ENCODE peak calls at places on chromosomes 2 and 18, in ten cellular contexts. X is tibial nerve, S is astrocyte, A is adrenal gland, G is GM23248, B is small intestine, E is lower lobe of right lung, F is neural progenitor cell, R is transverse colon, K is left ventricle myocardium inferior. P is an unnamed sample.

GRCh38 chr2:162839419-162839818 is 852 bp upstream of the KCNH7 start:
- DNase-seq in A (no peak), F (peak; percentile 26), B (no peak), K (no peak), G (no peak), X (no peak), S (no peak), E (no peak), R (no peak), P (peak; percentile 16)

GRCh38 chr2:205585451-205586045 is 96.8 kb upstream of the NRP2 start:
- DNase-seq in S (no peak), F (peak; percentile 9), B (no peak), K (no peak), E (no peak), R (no peak), G (no peak), A (no peak), X (no peak), P (no peak)

GRCh38 chr2:147829106-147829505 is 15.7 kb upstream of the ACVR2A start:
- DNase-seq in X (no peak), S (peak; percentile 72), E (no peak), F (no peak), B (no peak), A (no peak), R (no peak), G (peak; percentile 53), K (no peak), P (no peak)

GRCh38 chr2:40488101-40488598 is 36.3 kb upstream of the SLC8A1 start:
- DNase-seq in B (peak; percentile 25), A (no peak), E (no peak), K (no peak), S (no peak), X (no peak), F (peak; percentile 58), R (no peak), G (peak; percentile 73), P (no peak)

GRCh38 chr2:182543746-182544525 is 117.1 kb upstream of the PDE1A start:
- DNase-seq in S (no peak), R (no peak), B (no peak), A (no peak), K (no peak), F (no peak), G (no peak), X (no peak), E (no peak), P (no peak)

GRCh38 chr2:211329421-211329820 is 773.0 kb downstream of the CPS1 start:
- DNase-seq in E (no peak), G (no peak), B (no peak), R (no peak), A (no peak), K (no peak), X (no peak), F (no peak), S (no peak), P (no peak)

GRCh38 chr18:45780568-45780967 is 44.9 kb upstream of the SIGLEC15 start:
- DNase-seq in G (no peak), K (no peak), X (no peak), F (peak; percentile 46), R (no peak), S (no peak), A (no peak), B (no peak), E (no peak), P (no peak)

GRCh38 chr2:112529751-112530150 is 12.5 kb upstream of the POLR1B start:
- DNase-seq in G (no peak), B (no peak), X (no peak), F (no peak), A (no peak), R (no peak), K (no peak), E (no peak), S (no peak), P (no peak)

GRCh38 chr2:240136671-240137292 is 677 bp upstream of the COPS9 start:
- DNase-seq in A (no peak), X (no peak), G (no peak), E (no peak), S (no peak), B (no peak), R (peak; percentile 25), F (no peak), K (no peak), P (no peak)

GRCh38 chr2:127423476-127423840 is 5.2 kb downstream of the PROC start:
- DNase-seq in K (no peak), A (no peak), F (no peak), E (no peak), S (no peak), R (peak; percentile 68), X (no peak), G (no peak), B (peak; percentile 81), P (no peak)

GRCh38 chr18:37362158-37362890 is 203.3 kb downstream of the CELF4 start:
- DNase-seq in S (no peak), B (no peak), E (no peak), K (no peak), X (no peak), G (no peak), R (no peak), A (peak; percentile 42), F (no peak), P (no peak)

GRCh38 chr2:191218292-191218898 is 26.8 kb upstream of the MYO1B start:
- DNase-seq in G (peak; percentile 46), X (peak; percentile 64), S (peak; percentile 79), A (peak; percentile 45), E (no peak), K (no peak), R (peak; percentile 41), B (peak; percentile 42), F (peak; percentile 88), P (peak; percentile 61)

GRCh38 chr18:23669202-23669766 is 6.6 kb upstream of the ANKRD29 start:
- DNase-seq in X (no peak), S (no peak), F (no peak), E (no peak), R (no peak), B (no peak), A (no peak), G (no peak), K (no peak), P (no peak)

GRCh38 chr2:69774984-69775982 is 33.3 kb downstream of the ANXA4 start:
- DNase-seq in X (no peak), G (no peak), E (no peak), B (no peak), R (no peak), F (no peak), K (no peak), S (no peak), A (no peak), P (no peak)

GRCh38 chr2:196500686-196501431 is 138.7 kb upstream of the CCDC150 start:
- DNase-seq in S (peak; percentile 46), X (no peak), F (no peak), E (no peak), R (no peak), B (no peak), A (no peak), G (peak; percentile 68), K (no peak), P (no peak)

GRCh38 chr18:50441518-50441917 is 66.7 kb downstream of the SKA1 start:
- DNase-seq in E (no peak), B (no peak), R (no peak), F (peak; percentile 32), K (no peak), A (no peak), S (peak; percentile 5), G (peak; percentile 16), X (no peak), P (no peak)

GRCh38 chr2:50922506-50922905 is 109.4 kb downstream of the NRXN1 start:
- DNase-seq in A (no peak), E (no peak), R (no peak), B (no peak), S (no peak), F (no peak), K (no peak), G (no peak), X (no peak), P (no peak)

GRCh38 chr2:234670052-234670451 is 173.2 kb upstream of the ARL4C start:
- DNase-seq in F (no peak), S (peak; percentile 92), G (peak; percentile 80), K (no peak), B (no peak), E (no peak), R (no peak), A (no peak), X (no peak), P (no peak)

GRCh38 chr2:60303685-60304084 is 249.8 kb downstream of the BCL11A start:
- DNase-seq in K (no peak), S (no peak), X (no peak), B (peak; percentile 85), G (no peak), A (no peak), F (no peak), R (no peak), E (no peak), P (no peak)
- H3K4me1 ChIP-seq in K (no peaks in the 10 kb centered on the region), S (no peaks in the 10 kb centered on the region), X (no peaks in the 10 kb centered on the region), B (peaks cover 4% of the 10 kb centered on the region), G (no peaks in the 10 kb centered on the region), A (no peaks in the 10 kb centered on the region), F (peaks cover 4% of the 10 kb centered on the region), R (no peaks in the 10 kb centered on the region), E (peaks cover 5% of the 10 kb centered on the region), P (peaks cover 2% of the 10 kb centered on the region)

GRCh38 chr2:64840419-64840818 is 148.8 kb upstream of the SLC1A4 start:
- DNase-seq in G (peak; percentile 79), F (no peak), B (no peak), K (no peak), R (no peak), E (no peak), X (no peak), S (no peak), A (no peak), P (no peak)
- H3K27ac ChIP-seq in G (peak overlapping the region; percentile 91), F (no peak overlapping the region), B (no peak overlapping the region), K (peak overlapping the region; percentile 6), R (peak overlapping the region; percentile 16), E (peak overlapping the region; percentile 49), X (peak overlapping the region; percentile 77), S (no peak overlapping the region), A (no peak overlapping the region), P (no peak overlapping the region)

DNA sequence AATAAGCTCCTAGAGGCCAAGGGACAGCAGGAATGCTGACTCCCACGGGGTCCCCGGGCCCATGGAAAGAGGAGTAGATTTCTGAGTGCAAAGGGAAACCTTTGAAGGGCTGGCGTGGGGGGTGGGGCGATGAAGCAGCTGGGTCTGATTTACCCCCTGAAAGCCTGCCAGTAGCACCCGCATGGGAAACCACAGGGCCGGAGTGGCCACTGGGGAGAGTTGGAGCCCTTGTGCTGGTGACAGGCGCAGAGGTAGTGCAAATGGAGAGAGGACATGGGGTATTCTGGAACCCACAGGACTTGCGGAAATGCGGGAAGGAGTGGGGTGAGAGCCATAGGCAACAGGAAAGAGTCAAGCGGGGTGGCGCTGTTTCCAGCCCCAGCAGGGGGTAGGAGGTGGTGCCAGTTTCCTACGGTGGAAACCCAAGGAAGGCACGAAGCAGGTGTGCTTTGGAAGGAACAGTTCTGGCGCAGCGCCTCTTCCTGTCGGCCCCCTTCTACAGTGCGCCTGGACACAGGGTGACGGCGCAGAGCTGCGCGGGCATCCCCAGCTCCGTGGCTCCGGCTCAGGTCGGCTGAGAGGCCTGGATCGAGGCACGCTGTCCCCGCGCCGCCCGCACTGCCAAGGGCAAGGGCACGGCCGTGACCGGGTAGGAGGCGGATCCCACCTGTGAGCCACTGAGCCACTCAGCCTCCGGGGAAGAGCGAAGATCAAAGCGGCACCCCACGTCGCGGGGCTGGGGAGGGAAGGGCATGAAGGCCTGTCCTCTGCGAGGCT is 149.0 kb upstream of the GLI2 start:
- DNase-seq in K (no peak), X (no peak), A (no peak), E (peak; percentile 60), G (no peak), S (no peak), B (no peak), F (no peak), R (no peak), P (peak; percentile 61)
- H3K4me3 ChIP-seq in K (peak overlapping the region; percentile 50), X (no peak overlapping the region), A (no peak overlapping the region), E (no peak overlapping the region), G (no peak overlapping the region), S (no peak overlapping the region), B (no peak overlapping the region), F (peak overlapping the region; percentile 52), R (no peak overlapping the region), P (peak overlapping the region; percentile 1)

GRCh38 chr18:75500510-75500909 is 73.0 kb upstream of the SMIM21 start:
- DNase-seq in F (no peak), R (no peak), X (no peak), S (no peak), E (no peak), G (no peak), A (no peak), K (no peak), B (no peak), P (no peak)
- H3K4me1 ChIP-seq in F (no peaks in the 10 kb centered on the region), R (no peaks in the 10 kb centered on the region), X (no peaks in the 10 kb centered on the region), S (peaks cover 9% of the 10 kb centered on the region), E (peaks cover 7% of the 10 kb centered on the region), G (no peaks in the 10 kb centered on the region), A (no peaks in the 10 kb centered on the region), K (no peaks in the 10 kb centered on the region), B (no peaks in the 10 kb centered on the region), P (no peaks in the 10 kb centered on the region)